ENCODE peak calls at places on chromosomes 7 and 10, in six cellular contexts. J is GM12891, I is H1, M is GM12878, D is K562, Q is HepG2. Y is an unnamed sample.

GRCh38 chr7:4837041-4837813 is 24.6 kb downstream of the PAPOLB start:
- DNase-seq in J (no peak), I (no peak), M (no peak), D (no peak), Q (no peak), Y (no peak)

GRCh38 chr7:1662101-1662500 is 8.0 kb upstream of the ELFN1 start:
- DNase-seq in J (peak), I (no peak), M (no peak), D (no peak), Q (peak), Y (no peak)

GRCh38 chr7:33650828-33651227 is 254.5 kb upstream of the BMPER start:
- DNase-seq in J (no peak), I (no peak), M (no peak), D (no peak), Q (no peak), Y (no peak)

GRCh38 chr7:139619367-139619657 is 95.8 kb downstream of the CLEC2L start:
- DNase-seq in J (no peak), I (no peak), M (no peak), D (no peak), Q (no peak), Y (no peak)

GRCh38 chr10:88113232-88113631 is 249.8 kb downstream of the PTEN start:
- DNase-seq in J (no peak), I (no peak), M (no peak), D (no peak), Q (no peak), Y (no peak)

GRCh38 chr10:14163374-14164125 is 167.2 kb downstream of the FRMD4A start:
- DNase-seq in J (no peak), I (no peak), M (no peak), D (no peak), Q (no peak), Y (no peak)

GRCh38 chr10:8349610-8350249 is 295.2 kb downstream of the GATA3 start:
- DNase-seq in J (no peak), I (no peak), M (no peak), D (no peak), Q (no peak), Y (no peak)

GRCh38 chr10:131947631-131948347 is 33.9 kb downstream of the BNIP3 start:
- DNase-seq in J (no peak), I (no peak), M (no peak), D (no peak), Q (no peak), Y (no peak)

GRCh38 chr10:71236286-71236685 is 23.9 kb downstream of the UNC5B start:
- DNase-seq in J (no peak), I (no peak), M (no peak), D (no peak), Q (no peak), Y (no peak)

GRCh38 chr10:91493313-91493712 is 83.2 kb downstream of the HECTD2 start:
- DNase-seq in J (no peak), I (no peak), M (no peak), D (peak), Q (peak), Y (no peak)

GRCh38 chr7:233456-234035 is 41.2 kb downstream of the FAM20C start:
- DNase-seq in J (no peak), I (no peak), M (no peak), D (no peak), Q (no peak), Y (no peak)
- TF ChIP-seq POLR2AphosphoS5 in J (no peak), I (no peak), M (no peak), D (no peak), Q (no peak), Y (no peak)

DNA sequence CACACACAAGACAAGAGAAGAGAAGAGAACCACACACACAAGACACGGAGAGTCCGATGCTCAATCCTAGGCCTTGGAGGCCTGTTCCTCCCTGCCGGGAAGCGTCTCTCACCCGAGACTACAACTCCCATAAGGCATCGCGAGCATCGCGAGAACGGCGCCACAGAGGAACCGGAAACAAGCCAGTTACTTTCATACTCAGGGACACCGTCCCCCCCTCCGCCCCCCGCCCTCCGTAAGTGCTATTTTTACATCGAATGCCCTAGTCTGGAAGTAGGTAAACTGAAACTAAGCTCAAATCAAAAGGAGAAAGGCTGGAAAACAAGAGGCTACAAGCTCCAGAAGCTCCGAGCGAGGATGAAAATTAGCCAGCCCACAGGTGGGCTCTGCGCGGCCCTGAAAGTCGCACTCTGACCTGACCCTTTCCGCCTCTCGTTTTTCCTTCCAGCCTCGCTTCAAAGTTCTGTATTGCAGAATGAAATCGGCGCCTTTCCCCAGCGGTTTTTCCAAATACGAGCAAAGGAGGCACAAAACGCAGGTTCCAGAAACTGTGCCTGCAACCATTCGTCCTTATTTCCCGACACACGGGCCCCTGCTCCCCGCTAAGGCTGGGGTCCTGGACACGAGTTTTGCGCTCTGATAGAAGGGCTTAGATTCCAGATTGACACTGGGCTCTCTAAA is 11.5 kb upstream of the DNAJC12 start:
- DNase-seq in J (peak), I (peak), M (peak), D (peak), Q (peak), Y (peak)
- TF ChIP-seq POLR2A in J (peak), I (no peak), M (peak), D (peak), Q (peak), Y (peak)

GRCh38 chr7:131688738-131689661 is 132.6 kb upstream of the PODXL start:
- DNase-seq in J (peak), I (peak), M (no peak), D (peak), Q (peak), Y (peak)

GRCh38 chr7:131689662-131690234 is 133.3 kb upstream of the PODXL start:
- DNase-seq in J (no peak), I (no peak), M (no peak), D (no peak), Q (no peak), Y (no peak)

GRCh38 chr7:131691454-131692130 is 135.2 kb upstream of the PODXL start:
- DNase-seq in J (no peak), I (no peak), M (no peak), D (no peak), Q (no peak), Y (no peak)

GRCh38 chr7:131690446-131690845 is 134.0 kb upstream of the PODXL start:
- DNase-seq in J (no peak), I (no peak), M (no peak), D (no peak), Q (no peak), Y (no peak)

GRCh38 chr7:131692131-131692960 is 135.9 kb upstream of the PODXL start:
- DNase-seq in J (no peak), I (peak), M (no peak), D (peak), Q (peak), Y (peak)
- TF ChIP-seq TAF1 in J (no peak), I (no peak), M (no peak), D (no peak), Q (no peak), Y (no peak)

DNA sequence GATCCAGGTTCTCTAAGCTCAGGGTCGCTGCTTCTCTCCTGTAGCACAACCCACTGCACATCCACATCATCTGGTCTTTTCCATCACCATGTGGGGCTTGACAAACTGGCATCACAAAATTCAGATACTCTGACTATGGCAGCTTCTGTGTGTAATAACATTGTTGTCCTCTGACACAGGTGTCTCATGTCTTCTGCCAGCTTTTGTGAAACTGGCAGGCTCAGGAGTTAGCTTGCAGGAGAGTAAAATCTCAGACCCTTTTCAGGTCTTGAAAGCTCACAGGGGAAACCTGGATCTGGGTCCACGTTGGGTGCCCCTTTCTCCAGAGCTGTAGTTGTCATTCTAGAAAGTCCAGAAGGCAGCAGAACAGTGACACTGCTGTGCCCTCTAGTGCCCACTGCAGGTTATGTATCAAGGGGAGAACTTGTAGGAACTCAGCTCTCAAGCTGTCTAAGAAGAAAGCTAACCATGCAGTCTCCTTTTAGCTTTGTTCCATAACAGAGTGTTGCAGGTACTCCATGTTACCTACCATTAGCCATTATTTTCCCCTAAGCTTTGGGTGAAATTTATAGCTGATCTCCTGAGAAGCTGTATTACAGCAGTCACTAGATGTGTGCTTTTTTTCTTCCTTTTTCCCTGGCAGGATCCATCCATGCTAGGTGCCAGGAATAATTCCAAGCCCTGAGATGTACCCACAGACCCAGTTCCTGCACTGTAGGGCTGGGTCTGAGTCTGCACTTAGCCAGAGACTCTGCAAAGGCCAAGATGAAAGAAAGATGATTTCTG is 102.7 kb downstream of the ZNF248 start:
- DNase-seq in J (no peak), I (no peak), M (no peak), D (peak), Q (peak), Y (no peak)
- TF ChIP-seq POLR2AphosphoS5 in J (no peak), I (no peak), M (no peak), D (no peak), Q (no peak), Y (no peak)

DNA sequence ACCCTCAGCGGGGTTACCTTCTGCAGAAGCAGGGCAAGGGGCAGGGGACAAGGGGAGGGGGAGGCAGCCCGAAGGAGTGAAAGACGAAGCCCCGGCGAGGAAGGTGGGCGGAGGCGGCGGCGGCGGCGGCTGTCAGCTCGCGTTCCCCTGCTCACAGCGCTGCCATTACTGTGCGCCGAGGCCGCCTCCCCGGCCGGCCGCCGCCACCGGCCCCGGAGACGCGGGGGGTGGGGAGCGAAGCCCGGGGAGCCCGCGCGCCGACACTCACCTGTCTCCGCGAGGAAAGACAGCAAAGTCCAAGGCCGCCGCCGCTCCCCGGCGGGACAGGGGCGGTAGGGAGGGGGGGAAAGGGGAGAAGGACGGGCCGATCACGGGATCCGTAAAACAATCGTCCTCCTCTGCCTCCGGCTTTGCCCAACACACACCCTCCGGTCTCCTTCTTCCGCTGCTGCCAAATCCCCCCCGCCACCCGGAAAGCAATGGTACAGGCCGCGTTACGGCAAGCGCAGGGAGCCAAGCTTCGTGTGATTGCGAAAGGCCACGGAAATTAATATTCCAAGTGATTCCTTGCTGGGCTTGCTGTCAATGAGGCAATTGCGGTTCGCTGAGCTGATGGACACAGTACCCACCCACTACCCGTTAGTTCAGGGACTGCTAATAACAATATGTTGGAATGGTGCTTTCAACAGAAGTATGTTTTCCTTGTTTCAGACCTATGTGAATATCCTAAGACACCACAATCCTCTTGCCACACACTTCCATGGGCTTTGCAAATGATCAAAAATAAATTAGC is at the start of gene CUL2:
- DNase-seq in J (peak), I (peak), M (peak), D (peak), Q (peak), Y (peak)
- TF ChIP-seq POLR2A in J (peak), I (no peak), M (peak), D (no peak), Q (peak), Y (no peak)

GRCh38 chr7:30754315-30754877 is 2.5 kb downstream of the INMT start:
- DNase-seq in J (no peak), I (no peak), M (no peak), D (no peak), Q (no peak), Y (no peak)

GRCh38 chr7:30751257-30751650 is 681 bp upstream of the INMT start:
- DNase-seq in J (no peak), I (no peak), M (no peak), D (no peak), Q (no peak), Y (no peak)

GRCh38 chr7:30751696-30752273 is at the start of gene INMT:
- DNase-seq in J (no peak), I (no peak), M (no peak), D (no peak), Q (no peak), Y (no peak)

GRCh38 chr7:30752484-30752883 is 549 bp downstream of the INMT start:
- DNase-seq in J (no peak), I (no peak), M (no peak), D (no peak), Q (no peak), Y (no peak)

DNA sequence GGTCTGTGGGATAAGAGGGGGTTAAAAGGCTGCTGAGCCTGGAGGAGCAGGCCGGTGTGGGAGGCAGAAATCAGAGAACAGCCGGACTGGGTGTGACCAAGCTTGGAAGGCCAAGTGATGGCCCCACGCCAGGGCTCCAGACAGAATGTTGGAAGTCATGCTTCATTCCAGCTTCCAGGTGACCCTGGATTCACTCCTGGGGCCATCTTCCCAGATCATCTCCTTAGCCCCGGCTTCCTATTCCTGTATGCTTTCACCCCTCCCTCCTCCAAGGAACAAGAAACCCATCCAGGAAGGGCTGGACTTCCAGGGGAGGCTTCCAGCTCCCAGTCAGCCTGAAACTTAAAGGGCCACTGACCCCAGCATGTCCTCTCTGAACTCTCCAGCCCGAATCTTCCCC is 1.0 kb downstream of the INMT start:
- DNase-seq in J (no peak), I (no peak), M (no peak), D (peak), Q (no peak), Y (no peak)
- TF ChIP-seq TAF1 in J (no peak), I (no peak), M (no peak), D (no peak), Q (no peak), Y (no peak)

DNA sequence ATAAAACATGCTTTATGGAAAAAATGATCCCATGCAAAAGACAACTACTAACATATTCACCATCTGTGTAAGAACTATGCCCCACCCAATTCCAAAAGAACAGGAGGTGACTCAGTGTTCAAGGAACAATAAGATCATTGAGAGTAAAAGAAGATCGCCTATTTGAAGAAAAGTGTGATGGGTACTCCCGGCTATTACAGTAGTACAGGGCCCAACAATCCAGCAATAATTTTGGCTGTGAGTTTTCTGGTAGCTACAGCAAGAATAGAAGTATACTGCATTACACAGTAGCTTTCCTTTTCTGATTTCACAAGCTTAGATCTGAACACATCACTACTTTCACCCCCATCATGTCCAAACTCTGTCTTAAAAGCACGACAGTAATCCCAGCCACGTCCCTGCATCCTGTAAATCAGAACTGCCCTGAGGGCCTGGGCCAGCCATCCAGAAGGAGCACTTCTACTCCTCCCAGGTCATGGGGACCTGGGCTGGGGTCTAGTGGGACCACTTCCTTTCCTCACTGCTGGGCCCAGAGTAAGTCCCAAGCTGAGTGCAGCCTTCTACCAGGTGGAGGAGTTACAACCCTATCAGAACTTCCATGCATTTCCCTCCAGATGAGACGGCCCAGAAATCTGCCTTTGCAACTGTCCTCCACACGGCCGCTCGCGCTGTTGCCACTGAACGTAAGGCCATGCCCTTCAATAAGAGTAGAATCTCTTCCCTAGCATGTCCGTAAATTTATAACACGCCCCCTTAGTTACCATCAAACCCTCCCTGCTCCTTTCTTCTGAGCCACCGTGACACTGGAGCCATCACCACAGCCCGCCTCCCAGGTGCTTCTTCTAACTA is 7.9 kb downstream of the ESYT2 start:
- DNase-seq in J (no peak), I (no peak), M (no peak), D (peak), Q (peak), Y (no peak)
- TF ChIP-seq POLR2AphosphoS5 in J (no peak), I (no peak), M (no peak), D (no peak), Q (no peak), Y (no peak)